ENCODE peak calls at places on chromosomes 11 and 22, in seven cellular contexts. W is dorsolateral prefrontal cortex; F is stimulated activated naive CD8-positive, alpha-beta T cell treated with anti-CD3 and anti-CD28 coated beads, Interleukin-15, amount 100 ng/mL, for 72 hours; B is AG10803; M is HTR-8/SVneo; X is MV-4-11; C is iris pigment epithelial cell. G is an unnamed sample.
A peak's percentile ranks its signal among the peaks of the same experiment; 100 is the strongest.

GRCh38 chr11:2074266-2074825 is 64.8 kb downstream of the IGF2 start:
- DNase-seq in W (no peak), B (no peak), C (no peak), M (no peak), F (no peak), X (no peak), G (no peak)

GRCh38 chr11:118033443-118033842 is 43.4 kb upstream of the TMPRSS4 start:
- DNase-seq in C (no peak), F (no peak), X (no peak), B (no peak), M (no peak), W (no peak), G (no peak)

GRCh38 chr11:116109228-116109627 is 605.0 kb upstream of the CADM1 start:
- DNase-seq in B (peak; percentile 4), C (peak; percentile 34), F (no peak), M (peak; percentile 32), X (peak; percentile 21), W (no peak), G (no peak)

GRCh38 chr11:120091701-120092100 is 46.2 kb downstream of the TRIM29 start:
- DNase-seq in W (no peak), M (no peak), B (no peak), C (no peak), F (no peak), X (no peak), G (no peak)

GRCh38 chr11:112817376-112817775 is 143.8 kb upstream of the NCAM1 start:
- DNase-seq in X (no peak), C (no peak), M (no peak), W (no peak), B (no peak), F (no peak), G (no peak)

GRCh38 chr11:8639655-8640054 is 42.8 kb downstream of the TRIM66 start:
- DNase-seq in C (no peak), F (no peak), M (no peak), X (no peak), W (no peak), B (no peak), G (no peak)

GRCh38 chr11:120554771-120555432 is 43.4 kb downstream of the GRIK4 start:
- DNase-seq in M (no peak), F (no peak), W (no peak), B (peak; percentile 9), X (peak; percentile 24), C (peak; percentile 41), G (no peak)

GRCh38 chr22:50262460-50262911 is 1.0 kb upstream of the MAPK12 start:
- DNase-seq in B (no peak), M (peak; percentile 60), X (no peak), W (no peak), F (no peak), C (peak; percentile 30), G (no peak)

GRCh38 chr22:31630331-31631329 is 31.4 kb downstream of the PISD start:
- DNase-seq in W (peak; percentile 63), B (peak; percentile 51), M (peak; percentile 73), C (peak; percentile 82), F (peak; percentile 89), X (peak; percentile 82), G (peak; percentile 85)

GRCh38 chr11:59865031-59865430 is 1.3 kb downstream of the TCN1 start:
- DNase-seq in M (no peak), B (no peak), C (no peak), X (no peak), F (no peak), W (no peak), G (no peak)

GRCh38 chr11:16780698-16781550 is 42.5 kb downstream of the C11orf58 start:
- DNase-seq in W (no peak), M (no peak), C (no peak), F (no peak), B (no peak), X (no peak), G (no peak)

GRCh38 chr11:40689823-40690222 is 769.6 kb downstream of the LRRC4C start:
- DNase-seq in M (no peak), C (no peak), B (no peak), X (no peak), F (no peak), W (no peak), G (no peak)

GRCh38 chr11:71201231-71201630 is 51.1 kb downstream of the SHANK2 start:
- DNase-seq in C (no peak), B (no peak), F (no peak), W (no peak), X (no peak), M (no peak), G (no peak)

GRCh38 chr11:8192016-8192895 is 23.4 kb upstream of the RIC3 start:
- DNase-seq in M (peak; percentile 77), C (peak; percentile 68), F (peak; percentile 35), X (peak; percentile 41), B (peak; percentile 68), W (peak; percentile 81), G (peak; percentile 40)

GRCh38 chr11:72525466-72525865 is 91.1 kb upstream of the CLPB start:
- DNase-seq in M (no peak), B (no peak), F (no peak), X (peak; percentile 52), C (no peak), W (peak; percentile 70), G (no peak)

GRCh38 chr11:103326070-103326794 is 217.0 kb downstream of the DYNC2H1 start:
- DNase-seq in B (peak; percentile 95), W (no peak), F (peak; percentile 20), M (peak; percentile 78), X (peak; percentile 79), C (peak; percentile 83), G (peak; percentile 36)

GRCh38 chr11:63917685-63918523 is 940 bp upstream of the RCOR2 start:
- DNase-seq in F (no peak), B (peak; percentile 51), C (no peak), M (no peak), W (peak; percentile 78), X (peak; percentile 53), G (no peak)

GRCh38 chr22:19880786-19881569 is 26.3 kb upstream of the GNB1L start:
- DNase-seq in X (no peak), B (peak; percentile 98), C (peak; percentile 96), F (no peak), M (peak; percentile 93), W (no peak), G (peak; percentile 10)

GRCh38 chr11:65422633-65423515 is at the start of gene NEAT1:
- DNase-seq in M (peak; percentile 63), C (peak; percentile 91), W (peak; percentile 93), F (peak; percentile 97), B (peak; percentile 95), X (peak; percentile 82), G (peak; percentile 97)

GRCh38 chr11:78808903-78809302 is 234.2 kb upstream of the NARS2 start:
- DNase-seq in M (no peak), X (no peak), C (no peak), F (no peak), B (no peak), W (no peak), G (no peak)

GRCh38 chr22:23520875-23521441 is 59.1 kb downstream of the IGLL1 start:
- DNase-seq in W (peak; percentile 42), M (peak; percentile 5), C (peak; percentile 38), X (no peak), B (peak; percentile 15), F (no peak), G (no peak)

GRCh38 chr11:95279921-95280861 is 49.2 kb upstream of the SESN3 start:
- DNase-seq in F (no peak), B (no peak), M (no peak), C (peak; percentile 18), W (no peak), X (peak; percentile 79), G (no peak)

GRCh38 chr11:13349046-13349445 is 71.5 kb downstream of the BMAL1 start:
- DNase-seq in X (no peak), B (no peak), C (no peak), F (no peak), M (no peak), W (no peak), G (no peak)

GRCh38 chr11:86182976-86183584 is 61.5 kb upstream of the EED start:
- DNase-seq in B (no peak), X (peak; percentile 36), M (no peak), F (peak; percentile 90), C (no peak), W (no peak), G (peak; percentile 36)

GRCh38 chr11:57434640-57435546 is 8.0 kb upstream of the SLC43A3 start:
- DNase-seq in M (peak; percentile 42), C (peak; percentile 97), W (no peak), B (peak; percentile 96), F (no peak), X (peak; percentile 92), G (no peak)

GRCh38 chr22:36760716-36761115 is 15.2 kb downstream of the IFT27 start:
- DNase-seq in B (no peak), F (no peak), C (no peak), M (no peak), W (no peak), X (no peak), G (no peak)

GRCh38 chr11:79538775-79539174 is 97.9 kb upstream of the TENM4 start:
- DNase-seq in B (no peak), W (no peak), M (no peak), C (no peak), F (no peak), X (no peak), G (no peak)

GRCh38 chr11:17972987-17973386 is 39.9 kb downstream of the SERGEF start:
- DNase-seq in F (no peak), M (peak; percentile 58), X (no peak), C (peak; percentile 68), W (peak; percentile 54), B (peak; percentile 92), G (no peak)

GRCh38 chr11:77968337-77968736 is 26.1 kb downstream of the INTS4 start:
- DNase-seq in X (peak; percentile 42), W (no peak), F (no peak), B (no peak), M (no peak), C (no peak), G (no peak)

GRCh38 chr11:21933095-21933494 is 259.8 kb upstream of the ANO5 start:
- DNase-seq in B (no peak), W (no peak), F (no peak), M (no peak), C (no peak), X (no peak), G (no peak)

GRCh38 chr22:25141994-25142620 is 57.6 kb upstream of the CRYBB3 start:
- DNase-seq in F (no peak), C (no peak), W (no peak), M (no peak), X (no peak), B (no peak), G (no peak)

GRCh38 chr11:70811915-70812314 is 413.6 kb downstream of the CTTN start:
- DNase-seq in W (no peak), X (no peak), F (no peak), M (no peak), C (no peak), B (no peak), G (no peak)

GRCh38 chr11:94938399-94939055 is 34.8 kb downstream of the CWC15 start:
- DNase-seq in C (peak; percentile 70), X (no peak), W (peak; percentile 34), B (peak; percentile 94), F (no peak), M (no peak), G (no peak)

GRCh38 chr11:102473543-102473942 is 21.0 kb upstream of the TMEM123 start:
- DNase-seq in M (no peak), X (no peak), W (no peak), F (no peak), B (no peak), C (no peak), G (no peak)

GRCh38 chr11:57290288-57290687 is 34.5 kb downstream of the TNKS1BP1 start:
- DNase-seq in X (no peak), F (no peak), C (peak; percentile 88), B (peak; percentile 44), M (no peak), W (no peak), G (no peak)

G was measured in activated naive CD8-positive, alpha-beta T cell treated with anti-CD3 and anti-CD28 coated beads, Interleukin-2, amount 10 ng/mL, durations not matched to agents 7 days and 5 days.